ENCODE peak calls at places on chromosomes 4 and X, in five cellular contexts. D is H1, K is SK-N-SH, Y is K562, W is HepG2. X is an unnamed sample.

GRCh38 chrX:95346854-95347253 is 1337.8 kb upstream of the DIAPH2 start:
- DNase-seq in D (no peak), K (no peak), Y (no peak), W (peak; percentile 0), X (no peak)

GRCh38 chr4:63589796-63590195 is 819.5 kb downstream of the TECRL start:
- DNase-seq in D (peak; percentile 17), K (no peak), Y (no peak), W (no peak), X (no peak)

GRCh38 chr4:48337726-48338125 is 3.6 kb upstream of the SLAIN2 start:
- DNase-seq in D (no peak), K (no peak), Y (no peak), W (no peak), X (no peak)

GRCh38 chr4:2954358-2955185 is 8.6 kb downstream of the NOP14 start:
- DNase-seq in D (no peak), K (peak; percentile 61), Y (no peak), W (no peak), X (peak; percentile 75)

GRCh38 chr4:171929907-171930306 is 116.7 kb downstream of the GALNTL6 start:
- DNase-seq in D (no peak), K (no peak), Y (no peak), W (no peak), X (no peak)

GRCh38 chrX:40074080-40074958 is 23.4 kb downstream of the BCOR start:
- DNase-seq in D (no peak), K (no peak), Y (no peak), W (no peak), X (no peak)

GRCh38 chrX:55210931-55211677 is 9.0 kb upstream of the PAGE5 start:
- DNase-seq in D (no peak), K (no peak), Y (no peak), W (peak; percentile 41), X (no peak)

GRCh38 chr4:8730681-8731080 is 138.1 kb downstream of the CPZ start:
- DNase-seq in D (no peak), K (no peak), Y (no peak), W (no peak), X (no peak)

GRCh38 chr4:77681792-77682191 is 76.2 kb downstream of the CXCL13 start:
- DNase-seq in D (no peak), K (no peak), Y (no peak), W (no peak), X (no peak)

GRCh38 chrX:139739138-139739537 is 31.2 kb upstream of the MCF2 start:
- DNase-seq in D (no peak), K (no peak), Y (no peak), W (no peak), X (peak; percentile 19)

GRCh38 chr4:3657917-3658913 is 108.0 kb upstream of the ADRA2C start:
- DNase-seq in D (no peak), K (peak; percentile 81), Y (no peak), W (no peak), X (no peak)

GRCh38 chrX:122220644-122221373 is 963.3 kb upstream of the GRIA3 start:
- DNase-seq in D (peak; percentile 73), K (no peak), Y (no peak), W (no peak), X (no peak)

GRCh38 chrX:71935542-71935941 is 24.9 kb downstream of the NHSL2 start:
- DNase-seq in D (no peak), K (no peak), Y (no peak), W (no peak), X (no peak)

GRCh38 chrX:25015486-25016360 is at the start of gene ARX:
- DNase-seq in D (no peak), K (peak; percentile 90), Y (peak; percentile 92), W (peak; percentile 43), X (no peak)

GRCh38 chrX:103718120-103718519 is 7.4 kb downstream of the TMEM31 start:
- DNase-seq in D (no peak), K (no peak), Y (no peak), W (no peak), X (no peak)

GRCh38 chr4:88533937-88534750 is 10.6 kb upstream of the PYURF start:
- DNase-seq in D (no peak), K (no peak), Y (no peak), W (no peak), X (no peak)

GRCh38 chrX:148290041-148290440 is 210.4 kb upstream of the AFF2 start:
- DNase-seq in D (no peak), K (no peak), Y (no peak), W (no peak), X (no peak)

GRCh38 chrX:42821803-42822443 is 44.0 kb upstream of the PPP1R2C start:
- DNase-seq in D (no peak), K (no peak), Y (no peak), W (no peak), X (no peak)

GRCh38 chr4:112853662-112854256 is 195.7 kb upstream of the ANK2 start:
- DNase-seq in D (no peak), K (no peak), Y (no peak), W (no peak), X (no peak)

GRCh38 chr4:163991268-163991667 is 496.8 kb downstream of the TMA16 start:
- DNase-seq in D (no peak), K (no peak), Y (no peak), W (no peak), X (no peak)

GRCh38 chrX:119236599-119237525 is 777 bp downstream of the PGRMC1 start:
- DNase-seq in D (no peak), K (peak; percentile 59), Y (peak; percentile 24), W (no peak), X (no peak)

GRCh38 chr4:165410214-165410613 is 31.4 kb downstream of the CPE start:
- DNase-seq in D (no peak), K (no peak), Y (no peak), W (no peak), X (no peak)

GRCh38 chrX:150844016-150844415 is 54.5 kb downstream of the CD99L2 start:
- DNase-seq in D (no peak), K (no peak), Y (no peak), W (no peak), X (no peak)

GRCh38 chr4:184306949-184307348 is 89.3 kb upstream of the ENPP6 start:
- DNase-seq in D (no peak), K (no peak), Y (no peak), W (no peak), X (no peak)

GRCh38 chr4:95516528-95517011 is 32.2 kb downstream of the UNC5C start:
- DNase-seq in D (no peak), K (peak; percentile 60), Y (no peak), W (no peak), X (no peak)

GRCh38 chr4:141425124-141425523 is 204.4 kb downstream of the ZNF330 start:
- DNase-seq in D (no peak), K (no peak), Y (no peak), W (no peak), X (no peak)

GRCh38 chr4:31294655-31295054 is 574.5 kb downstream of the PCDH7 start:
- DNase-seq in D (no peak), K (peak; percentile 23), Y (no peak), W (no peak), X (no peak)

GRCh38 chrX:63889001-63889400 is 104.0 kb upstream of the ARHGEF9 start:
- DNase-seq in D (no peak), K (no peak), Y (no peak), W (no peak), X (no peak)

GRCh38 chrX:80812176-80812575 is 2.5 kb upstream of the BRWD3 start:
- DNase-seq in D (no peak), K (peak; percentile 8), Y (no peak), W (peak; percentile 18), X (no peak)

GRCh38 chr4:146124023-146124680 is 51.4 kb upstream of the LSM6 start:
- DNase-seq in D (peak; percentile 33), K (no peak), Y (no peak), W (no peak), X (no peak)

GRCh38 chr4:128516568-128516967 is 229.0 kb upstream of the PGRMC2 start:
- DNase-seq in D (no peak), K (no peak), Y (no peak), W (no peak), X (peak; percentile 39)

GRCh38 chr4:18518098-18518497 is 496.5 kb upstream of the LCORL start:
- DNase-seq in D (no peak), K (no peak), Y (no peak), W (no peak), X (no peak)

GRCh38 chr4:20151436-20151835 is 100.3 kb upstream of the SLIT2 start:
- DNase-seq in D (no peak), K (no peak), Y (no peak), W (no peak), X (no peak)

GRCh38 chr4:156889616-156890594 is 81.7 kb downstream of the PDGFC start:
- DNase-seq in D (no peak), K (no peak), Y (no peak), W (no peak), X (no peak)

GRCh38 chr4:85812776-85813175 is 337.8 kb downstream of the ARHGAP24 start:
- DNase-seq in D (no peak), K (no peak), Y (no peak), W (no peak), X (no peak)
- TF ChIP-seq YY1 in D (no peak), K (no peak), Y (no peak), W (no peak), X (no peak)

DNA sequence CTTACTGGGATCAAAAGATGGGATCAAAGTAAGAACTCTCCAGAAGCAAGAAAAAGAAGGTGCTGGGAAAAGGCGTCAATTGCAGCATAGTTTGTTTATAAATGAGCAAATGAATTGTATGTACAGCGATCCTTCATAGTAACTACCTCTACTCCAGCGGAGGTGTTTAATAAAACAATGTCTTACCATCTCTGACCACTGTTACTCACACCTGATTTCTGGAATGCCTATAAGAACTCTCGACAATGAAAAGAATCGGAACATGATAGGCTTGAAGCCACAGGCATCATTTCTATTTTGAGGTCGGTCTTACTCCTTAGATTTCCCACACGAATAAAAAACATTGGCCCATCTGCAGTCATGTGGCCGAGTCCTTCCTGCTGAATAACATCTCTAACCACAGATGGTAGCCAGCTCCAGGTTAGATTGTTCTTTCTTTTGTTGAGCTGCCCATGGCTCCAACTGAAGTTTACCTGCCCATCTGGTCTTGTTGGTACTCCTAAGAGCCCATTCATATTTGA is 67.6 kb downstream of the CLDN34 start:
- DNase-seq in D (no peak), K (no peak), Y (no peak), W (no peak), X (no peak)
- TF ChIP-seq USF2 in D (no peak), K (no peak), Y (no peak), W (no peak), X (no peak)

DNA sequence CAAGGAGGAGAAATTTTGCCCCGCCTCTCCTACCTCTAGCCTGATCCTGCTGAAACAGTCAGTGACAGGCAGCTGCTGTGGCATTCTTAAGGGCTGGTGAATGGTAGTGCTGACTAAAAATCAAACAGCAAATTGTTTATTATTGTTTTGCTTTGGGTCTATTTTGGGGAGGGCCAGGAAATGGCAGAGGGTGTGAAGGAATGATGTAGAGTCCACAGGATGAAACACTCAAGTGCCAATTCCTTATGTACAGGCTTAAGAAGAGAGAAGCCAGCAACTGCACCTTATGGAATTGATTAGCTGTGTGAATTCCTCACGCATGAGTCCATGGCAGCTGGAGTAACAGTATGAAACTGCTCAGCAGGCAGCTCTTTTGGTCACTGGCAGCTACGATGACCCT is 39.7 kb downstream of the VEGFC start:
- DNase-seq in D (no peak), K (no peak), Y (no peak), W (no peak), X (no peak)
- TF ChIP-seq YY1 in D (no peak), K (no peak), Y (no peak), W (no peak), X (no peak)

DNA sequence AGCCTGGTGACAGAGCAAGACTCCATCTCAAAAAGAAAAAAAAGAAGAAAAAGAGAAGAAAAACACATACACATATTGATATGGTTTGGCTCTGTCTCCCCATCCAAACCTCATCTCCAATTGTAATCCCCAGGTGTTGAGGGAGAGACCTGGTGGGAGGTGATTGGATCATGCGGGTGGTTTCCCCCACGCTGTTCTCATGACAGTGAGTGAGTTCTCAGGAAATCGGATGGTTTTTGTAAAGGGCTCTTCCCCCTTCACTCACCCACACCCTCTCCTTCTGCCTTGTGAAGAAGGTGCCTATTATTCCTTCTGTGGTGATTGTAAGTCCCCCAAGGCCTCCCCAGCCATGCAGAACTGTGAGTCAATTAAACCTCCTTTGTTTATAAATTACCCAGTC is 68.4 kb downstream of the LDB2 start:
- DNase-seq in D (no peak), K (no peak), Y (no peak), W (no peak), X (no peak)
- TF ChIP-seq USF2 in D (no peak), K (no peak), Y (no peak), W (no peak), X (no peak)

X was measured in GM12878.